ENCODE peak calls at places on chromosome 1, in nine cellular contexts. E, C, N, H, S, Q, D, P and A are unnamed samples.

GRCh38 chr1:224719716-224720115 is 103.6 kb downstream of the CNIH3 start:
- DNase-seq in P (no peak), N (no peak), D (no peak), C (no peak), Q (no peak), S (no peak), H (no peak), E (no peak), A (no peak)

GRCh38 chr1:55898191-55898590 is 681.2 kb downstream of the PLPP3 start:
- DNase-seq in H (no peak), S (no peak), C (no peak), N (peak), D (no peak), P (peak), E (no peak), Q (no peak), A (no peak)

GRCh38 chr1:2547210-2548067 is 8.7 kb upstream of the TNFRSF14 start:
- DNase-seq in N (no peak), S (peak), P (no peak), Q (no peak), E (peak), D (peak), C (no peak), H (no peak), A (peak)

GRCh38 chr1:151494741-151495281 is 16.4 kb upstream of the CGN start:
- DNase-seq in H (no peak), S (no peak), D (peak), C (no peak), N (peak), Q (no peak), E (no peak), P (peak), A (no peak)

GRCh38 chr1:23097316-23097715 is 71.3 kb downstream of the LUZP1 start:
- DNase-seq in E (no peak), D (no peak), N (no peak), Q (no peak), C (no peak), P (no peak), H (no peak), S (no peak), A (no peak)

GRCh38 chr1:56216173-56216572 is 363.2 kb downstream of the PLPP3 start:
- DNase-seq in N (peak), C (no peak), E (no peak), Q (no peak), D (no peak), H (no peak), P (no peak), S (no peak), A (no peak)

GRCh38 chr1:27366411-27367159 is at the start of gene MAP3K6:
- DNase-seq in E (no peak), H (peak), C (no peak), Q (peak), S (no peak), P (peak), N (peak), D (peak), A (no peak)

GRCh38 chr1:24366707-24367106 is 46.9 kb downstream of the STPG1 start:
- DNase-seq in Q (no peak), S (no peak), H (no peak), E (no peak), D (no peak), C (no peak), N (no peak), P (no peak), A (no peak)

GRCh38 chr1:43912607-43913006 is 21.0 kb upstream of the ARTN start:
- DNase-seq in H (peak), Q (no peak), C (no peak), D (peak), N (peak), S (no peak), E (no peak), P (no peak), A (no peak)

GRCh38 chr1:14282583-14283186 is 315.8 kb upstream of the KAZN start:
- DNase-seq in S (no peak), E (no peak), N (peak), D (peak), C (no peak), P (no peak), H (no peak), Q (no peak), A (no peak)

GRCh38 chr1:23719162-23719820 is 24.0 kb upstream of the ELOA start:
- DNase-seq in N (peak), C (no peak), Q (no peak), P (no peak), E (no peak), S (no peak), H (no peak), D (no peak), A (no peak)

GRCh38 chr1:155079487-155080249 is 1.0 kb downstream of the EFNA3 start:
- DNase-seq in E (no peak), P (no peak), H (no peak), C (no peak), S (no peak), D (peak), N (no peak), Q (no peak), A (no peak)

GRCh38 chr1:226920446-226920894 is 19.6 kb upstream of the COQ8A start:
- DNase-seq in N (no peak), P (no peak), H (no peak), E (no peak), C (no peak), S (no peak), D (no peak), Q (no peak), A (no peak)

GRCh38 chr1:171943973-171944561 is 102.8 kb downstream of the DNM3 start:
- DNase-seq in N (no peak), H (no peak), C (no peak), S (no peak), Q (no peak), E (no peak), P (no peak), D (no peak), A (no peak)

GRCh38 chr1:63537940-63538339 is 14.6 kb downstream of the EFCAB7 start:
- DNase-seq in E (no peak), D (no peak), S (no peak), H (no peak), Q (no peak), C (no peak), P (no peak), N (no peak), A (no peak)

GRCh38 chr1:62082456-62083363 is 111.9 kb upstream of the L1TD1 start:
- DNase-seq in S (no peak), N (peak), C (no peak), E (no peak), Q (no peak), P (peak), H (no peak), D (peak), A (no peak)

GRCh38 chr1:151368000-151368744 is 4.3 kb downstream of the SELENBP1 start:
- DNase-seq in E (no peak), H (no peak), N (no peak), C (no peak), P (no peak), D (no peak), Q (no peak), S (no peak), A (no peak)

GRCh38 chr1:220189750-220190347 is 82.4 kb downstream of the RAB3GAP2 start:
- DNase-seq in H (no peak), E (no peak), C (no peak), N (peak), D (peak), S (no peak), Q (no peak), P (peak), A (no peak)

GRCh38 chr1:234777850-234778214 is 167.9 kb upstream of the IRF2BP2 start:
- DNase-seq in Q (no peak), N (no peak), H (no peak), E (no peak), D (no peak), S (no peak), P (no peak), C (no peak), A (no peak)

GRCh38 chr1:118366296-118366695 is 181.3 kb upstream of the SPAG17 start:
- DNase-seq in D (no peak), H (no peak), S (no peak), P (no peak), Q (no peak), N (no peak), E (no peak), C (no peak), A (no peak)

GRCh38 chr1:25804244-25804963 is 4.4 kb downstream of the SELENON start:
- DNase-seq in Q (no peak), E (no peak), N (peak), C (no peak), P (no peak), D (peak), S (no peak), H (no peak), A (no peak)
- TF ChIP-seq CTCF in Q (no peak), E (no peak), N (no peak), C (no peak), P (no peak), D (no peak), S (no peak), H (no peak), A (no peak)

GRCh38 chr1:50502147-50502546 is 78.9 kb upstream of the DMRTA2 start:
- DNase-seq in Q (no peak), C (no peak), S (no peak), D (no peak), N (no peak), H (no peak), P (no peak), E (no peak), A (no peak)
- TF ChIP-seq CTCF in Q (no peak), C (no peak), S (no peak), D (no peak), N (no peak), H (no peak), P (no peak), E (no peak), A (no peak)

GRCh38 chr1:91589438-91589837 is 88.8 kb downstream of the CDC7 start:
- DNase-seq in S (no peak), N (no peak), D (no peak), P (no peak), C (no peak), E (no peak), H (no peak), Q (no peak), A (no peak)
- TF ChIP-seq CTCF in S (no peak), N (no peak), D (no peak), P (no peak), C (no peak), E (no peak), H (peak), Q (no peak), A (no peak)

DNA sequence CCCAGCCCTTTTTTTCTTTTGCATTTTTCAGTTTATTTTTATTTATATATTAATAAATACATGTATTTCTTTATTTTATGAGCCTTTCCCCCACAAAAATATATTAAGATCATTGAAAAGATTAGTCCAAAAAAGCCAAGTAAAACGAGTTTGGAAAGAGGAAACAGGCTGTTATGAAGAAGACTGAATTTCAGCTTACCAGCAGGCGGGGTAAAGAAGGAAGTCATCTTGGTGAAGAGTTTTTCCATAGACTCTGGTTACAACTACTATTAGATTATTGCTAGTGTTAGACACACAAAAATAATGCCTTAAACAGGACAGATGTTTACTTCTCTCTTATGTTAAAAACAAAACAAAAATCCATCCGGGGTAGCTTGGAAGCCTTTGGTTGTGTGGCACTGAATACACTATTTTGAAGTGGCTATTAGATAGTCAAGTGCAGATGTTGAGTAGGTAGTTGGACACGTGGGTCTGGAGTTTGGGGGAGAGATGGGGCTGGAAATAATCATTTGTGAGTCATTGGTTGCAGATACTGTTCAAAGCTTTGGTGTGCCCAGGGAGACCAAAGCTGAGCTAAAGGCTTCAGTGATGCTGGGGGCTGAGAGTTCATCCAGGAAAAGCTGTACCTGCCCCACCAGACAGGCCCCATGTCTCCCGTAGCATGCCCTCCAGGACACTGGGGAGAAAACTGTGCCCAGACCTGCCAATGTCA is 8.7 kb upstream of the LRRC71 start:
- DNase-seq in D (no peak), P (no peak), N (no peak), E (no peak), C (no peak), Q (no peak), H (no peak), S (no peak), A (no peak)
- TF ChIP-seq CTCF in D (no peak), P (no peak), N (no peak), E (no peak), C (no peak), Q (no peak), H (no peak), S (no peak), A (no peak)

GRCh38 chr1:75257424-75257823 is 123.2 kb downstream of the LHX8 start:
- DNase-seq in Q (no peak), S (no peak), E (no peak), H (no peak), N (no peak), P (no peak), D (peak), C (no peak), A (no peak)
- TF ChIP-seq CTCF in Q (no peak), S (no peak), E (no peak), H (no peak), N (no peak), P (no peak), D (peak), C (no peak), A (no peak)